ENCODE peak calls at places on chromosomes 5 and 9, in five cellular contexts. Q is pancreas, S is transverse colon, M is Caco-2, O is GM12865. D is an unnamed sample.

GRCh38 chr5:35302544-35302943 is 72.3 kb upstream of the PRLR start:
- DNase-seq in Q (no peak), S (no peak), M (no peak), O (peak), D (no peak)

GRCh38 chr9:130948266-130948665 is 9.2 kb upstream of the FIBCD1 start:
- DNase-seq in Q (no peak), S (no peak), M (no peak), O (no peak), D (no peak)

GRCh38 chr9:74333633-74334032 is 163.5 kb upstream of the RORB start:
- DNase-seq in Q (no peak), S (no peak), M (no peak), O (no peak), D (no peak)

GRCh38 chr9:20023237-20023928 is 234.5 kb upstream of the SLC24A2 start:
- DNase-seq in Q (no peak), S (no peak), M (no peak), O (no peak), D (no peak)

GRCh38 chr9:113781381-113781780 is 94.7 kb upstream of the ZNF618 start:
- DNase-seq in Q (no peak), S (no peak), M (no peak), O (no peak), D (no peak)

GRCh38 chr9:105978822-105979221 is 284.5 kb downstream of the TMEM38B start:
- DNase-seq in Q (no peak), S (no peak), M (no peak), O (no peak), D (no peak)

GRCh38 chr5:90473321-90474234 is 993 bp downstream of the MBLAC2 start:
- DNase-seq in Q (peak), S (peak), M (peak), O (peak), D (peak)

GRCh38 chr5:137078171-137078665 is 420.9 kb downstream of the SPOCK1 start:
- DNase-seq in Q (peak), S (no peak), M (no peak), O (no peak), D (no peak)

GRCh38 chr9:95096381-95096780 is 221.1 kb downstream of the FANCC start:
- DNase-seq in Q (no peak), S (no peak), M (no peak), O (no peak), D (no peak)
- TF ChIP-seq CTCF in Q (no peak), S (no peak), M (no peak), O (no peak), D (no peak)

DNA sequence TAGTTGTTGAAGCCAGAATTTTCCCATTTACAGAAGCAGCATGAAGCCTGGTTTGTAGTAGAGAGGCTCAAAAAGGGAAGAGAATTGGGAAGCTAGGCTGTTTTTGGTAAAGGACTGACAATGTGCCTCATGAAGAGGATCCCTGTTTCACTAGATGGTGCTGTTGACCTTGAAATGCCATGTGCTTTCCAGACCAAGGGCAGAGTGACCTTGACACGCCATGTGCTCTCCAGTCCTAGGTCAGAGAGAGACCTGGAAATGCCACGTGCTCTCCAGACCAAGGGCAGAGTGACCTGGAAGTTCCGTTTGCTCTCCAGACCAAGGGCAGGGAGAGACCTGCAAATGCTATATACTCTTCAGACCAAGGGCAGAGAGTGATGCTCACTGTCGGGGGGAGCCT is 32.0 kb downstream of the UNC13B start:
- DNase-seq in Q (no peak), S (no peak), M (no peak), O (peak), D (no peak)
- TF ChIP-seq CTCF in Q (no peak), S (no peak), M (no peak), O (no peak), D (no peak)

DNA sequence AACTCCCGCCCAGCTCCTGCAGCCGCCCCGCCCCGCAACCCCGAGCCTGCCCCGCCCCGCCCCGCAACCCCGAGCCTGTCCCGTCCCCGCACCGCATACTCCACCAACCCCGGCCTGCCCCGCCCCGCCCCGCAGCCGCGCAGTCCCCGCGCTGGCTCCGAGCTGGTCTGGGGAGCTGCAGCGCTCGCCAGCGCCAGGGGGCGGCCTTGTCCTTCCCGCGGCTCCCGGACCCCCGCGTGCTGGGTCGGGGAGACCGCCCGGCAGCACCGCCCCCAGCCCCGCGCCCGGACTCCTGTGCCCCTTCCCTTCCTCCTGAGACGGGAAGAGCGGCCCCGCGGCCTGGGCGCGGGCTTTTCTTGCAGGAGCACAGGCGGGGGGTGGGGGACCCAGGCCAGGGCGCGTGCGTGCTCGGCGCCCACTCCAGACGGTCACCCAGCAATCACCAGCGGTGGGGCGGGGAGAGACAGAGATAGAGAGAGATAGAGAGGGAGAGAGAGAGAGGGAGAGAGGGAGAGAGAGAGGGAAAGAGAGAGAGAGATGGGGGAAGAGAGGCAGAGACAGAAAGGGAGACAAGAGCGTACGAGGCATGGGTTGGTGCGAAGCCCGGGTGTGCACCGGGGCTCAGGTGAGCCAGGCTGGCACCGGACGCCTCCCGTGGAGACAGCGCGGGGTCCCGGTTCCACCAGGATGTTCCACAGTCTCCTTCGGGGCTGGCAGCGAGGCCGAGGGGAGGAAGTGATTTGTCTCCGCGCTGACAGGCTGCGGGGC is 14.7 kb upstream of the TMEM250 start:
- DNase-seq in Q (no peak), S (no peak), M (peak), O (no peak), D (no peak)
- TF ChIP-seq CTCF in Q (no peak), S (peak), M (peak), O (peak), D (peak)

DNA sequence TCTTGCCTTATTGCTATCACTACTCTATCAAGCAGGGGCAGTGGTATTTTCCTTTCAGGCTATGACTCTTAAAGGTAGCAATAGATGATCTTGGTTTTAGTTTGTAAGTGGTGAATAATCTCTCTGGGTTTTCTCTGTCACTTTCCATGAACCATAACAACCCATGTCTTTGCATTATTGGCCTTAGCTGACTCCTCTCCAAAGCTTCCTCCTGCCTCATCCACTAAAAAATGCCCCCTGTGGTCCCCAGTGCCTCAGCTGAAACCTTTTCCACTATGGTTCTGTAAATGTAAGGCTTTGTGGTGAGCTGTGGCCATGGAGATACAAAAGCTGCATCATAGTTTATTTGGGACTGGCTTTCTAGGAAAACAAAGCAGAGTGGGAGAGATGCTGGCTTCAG is 128.8 kb downstream of the GPBP1 start:
- DNase-seq in Q (no peak), S (no peak), M (no peak), O (no peak), D (no peak)
- TF ChIP-seq CTCF in Q (no peak), S (no peak), M (no peak), O (no peak), D (no peak)

GRCh38 chr5:169933624-169934023 is 46.7 kb downstream of the INSYN2B start:
- DNase-seq in Q (no peak), S (no peak), M (no peak), O (no peak), D (no peak)
- TF ChIP-seq CTCF in Q (no peak), S (no peak), M (no peak), O (no peak), D (no peak)

GRCh38 chr5:149640350-149640999 is 59.2 kb downstream of the ARHGEF37 start:
- DNase-seq in Q (no peak), S (no peak), M (no peak), O (no peak), D (no peak)

GRCh38 chr5:149638546-149639241 is 57.4 kb downstream of the ARHGEF37 start:
- DNase-seq in Q (no peak), S (no peak), M (no peak), O (no peak), D (peak)

GRCh38 chr5:149639718-149640117 is 58.4 kb downstream of the ARHGEF37 start:
- DNase-seq in Q (no peak), S (no peak), M (no peak), O (no peak), D (no peak)

GRCh38 chr5:149641600-149641999 is 60.3 kb downstream of the ARHGEF37 start:
- DNase-seq in Q (no peak), S (no peak), M (no peak), O (no peak), D (no peak)

GRCh38 chr5:149641000-149641576 is 59.8 kb downstream of the ARHGEF37 start:
- DNase-seq in Q (no peak), S (peak), M (no peak), O (peak), D (no peak)
- TF ChIP-seq CTCF in Q (no peak), S (peak), M (no peak), O (no peak), D (no peak)

DNA sequence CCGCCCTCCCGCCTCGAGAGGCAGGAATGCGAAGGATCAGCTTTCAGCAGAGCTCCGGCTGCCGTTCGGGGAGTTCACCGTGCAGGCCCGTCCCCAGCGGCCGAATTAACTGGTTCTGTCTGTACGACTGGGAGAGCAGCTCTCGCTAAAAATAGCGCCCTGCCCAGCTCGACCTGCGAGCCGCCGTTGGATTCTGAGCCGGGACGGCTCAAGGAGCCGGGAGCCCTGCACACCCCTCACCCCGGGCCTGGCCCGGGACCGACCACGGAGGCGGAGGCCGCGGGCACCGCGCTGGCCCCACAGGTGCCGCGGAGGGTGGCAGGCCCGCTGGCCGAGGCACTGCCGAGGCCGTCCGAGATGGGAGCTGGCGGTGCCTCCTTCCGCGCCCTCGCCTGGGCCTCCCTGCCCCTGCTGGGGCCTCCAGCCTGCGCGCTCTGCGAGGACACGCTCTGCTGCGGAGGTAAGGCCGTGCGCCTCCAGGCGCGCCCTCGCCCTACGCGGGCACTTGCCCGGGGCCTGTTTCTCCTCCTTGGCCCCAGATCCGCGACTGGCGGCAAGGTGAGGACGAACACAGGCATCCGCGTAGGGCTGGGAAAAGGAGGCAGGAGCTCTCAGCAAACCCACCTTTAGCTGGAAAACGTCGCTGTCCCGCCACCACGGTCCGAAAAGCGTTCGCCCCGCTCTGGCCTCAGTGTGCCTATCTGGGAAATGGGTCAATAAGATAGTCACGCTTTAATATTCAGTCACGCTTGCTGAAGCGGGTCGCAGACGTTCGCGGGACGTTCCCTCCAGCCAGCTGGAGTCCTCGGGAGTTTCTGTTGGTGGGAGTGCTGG is 53.0 kb upstream of the DAB2IP start:
- DNase-seq in Q (peak), S (peak), M (peak), O (no peak), D (peak)
- TF ChIP-seq CTCF in Q (no peak), S (peak), M (no peak), O (no peak), D (peak)

GRCh38 chr9:37784640-37785483 is at the start of gene EXOSC3:
- DNase-seq in Q (peak), S (peak), M (peak), O (peak), D (peak)
- TF ChIP-seq CTCF in Q (no peak), S (peak), M (peak), O (no peak), D (no peak)

DNA sequence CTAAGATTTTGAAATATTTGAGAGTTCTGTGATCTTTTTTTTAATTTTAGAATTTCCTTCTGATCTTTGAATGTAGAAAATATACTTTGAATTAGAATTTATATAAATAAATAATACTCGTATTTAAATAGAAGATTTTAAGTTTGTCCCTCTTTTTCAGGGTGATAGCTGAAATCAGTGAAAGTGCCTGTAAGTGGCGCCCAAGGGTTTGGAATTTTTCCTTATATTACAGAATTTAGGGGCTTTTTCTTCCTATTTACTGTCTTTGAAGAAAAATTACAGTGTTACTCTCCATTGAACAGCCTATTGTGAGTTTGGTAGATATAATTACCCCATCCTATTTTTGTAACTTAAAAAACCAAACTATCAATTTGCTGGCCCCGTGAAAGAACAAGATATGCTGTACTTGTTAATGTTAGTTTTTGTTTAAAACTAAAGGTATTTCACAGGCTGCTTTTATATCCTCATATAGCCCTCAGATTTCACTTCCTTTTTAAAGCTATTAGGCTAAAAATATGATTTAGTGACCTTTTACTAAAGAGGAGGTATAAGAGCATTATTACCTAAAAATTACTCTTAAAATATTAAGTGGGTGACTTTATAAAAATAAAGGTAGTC is 3.2 kb downstream of the MAP3K1 start:
- DNase-seq in Q (no peak), S (no peak), M (no peak), O (no peak), D (no peak)
- TF ChIP-seq CTCF in Q (no peak), S (peak), M (peak), O (no peak), D (no peak)